ENCODE peak calls at places on chromosomes 11 and 22, in six cellular contexts. O, A, T, R, J and G are unnamed samples.

GRCh38 chr11:134399996-134400395 is 12.0 kb downstream of the B3GAT1 start:
- DNase-seq in J (no peak), T (no peak), R (no peak), A (no peak), O (no peak), G (no peak)

GRCh38 chr11:57473208-57473930 is 13.0 kb downstream of the RTN4RL2 start:
- DNase-seq in A (no peak), O (no peak), T (no peak), J (no peak), R (no peak), G (no peak)

GRCh38 chr11:118659956-118660645 is 19.3 kb downstream of the TREH start:
- DNase-seq in O (no peak), R (no peak), J (no peak), A (no peak), T (no peak), G (no peak)

GRCh38 chr11:133386262-133386661 is 146.0 kb downstream of the OPCML start:
- DNase-seq in T (no peak), J (peak; percentile 100), R (no peak), O (no peak), A (no peak), G (no peak)

GRCh38 chr22:25131198-25131887 is 68.3 kb upstream of the CRYBB3 start:
- DNase-seq in J (no peak), O (no peak), T (no peak), R (no peak), A (no peak), G (no peak)

GRCh38 chr11:10771457-10771856 is 20.4 kb downstream of the CTR9 start:
- DNase-seq in A (no peak), J (no peak), R (no peak), O (no peak), T (no peak), G (no peak)

GRCh38 chr11:73262851-73263495 is 9.2 kb upstream of the P2RY6 start:
- DNase-seq in T (no peak), R (no peak), J (no peak), A (no peak), O (no peak), G (peak; percentile 37)

GRCh38 chr11:36345084-36345511 is 49.0 kb downstream of the PRR5L start:
- DNase-seq in R (no peak), J (no peak), T (no peak), A (no peak), O (no peak), G (no peak)

GRCh38 chr22:22706253-22706940 is 62.0 kb downstream of the GGTLC2 start:
- DNase-seq in T (no peak), O (no peak), A (no peak), R (no peak), J (no peak), G (no peak)

GRCh38 chr22:43313497-43314474 is 29.4 kb downstream of the SCUBE1 start:
- DNase-seq in T (peak; percentile 61), A (peak; percentile 55), R (peak; percentile 85), J (no peak), O (peak; percentile 70), G (no peak)

GRCh38 chr11:113574586-113574985 is 99.4 kb upstream of the DRD2 start:
- DNase-seq in O (no peak), J (peak; percentile 74), R (no peak), T (no peak), A (no peak), G (no peak)

GRCh38 chr11:117684731-117685130 is 112.3 kb downstream of the DSCAML1 start:
- DNase-seq in R (no peak), J (no peak), T (no peak), O (no peak), A (no peak), G (no peak)

GRCh38 chr11:10379433-10379832 is 74.6 kb downstream of the ADM start:
- DNase-seq in R (no peak), O (no peak), T (no peak), A (peak; percentile 56), J (no peak), G (peak; percentile 87)

GRCh38 chr11:110852925-110853324 is 140.7 kb upstream of the ARHGAP20 start:
- DNase-seq in J (no peak), T (no peak), A (no peak), O (no peak), R (no peak), G (no peak)

GRCh38 chr11:57649826-57650738 is at the start of gene YPEL4:
- DNase-seq in T (peak; percentile 63), R (peak; percentile 79), J (peak; percentile 18), O (peak; percentile 46), A (peak; percentile 91), G (peak; percentile 45)

GRCh38 chr11:11813288-11813962 is 28.3 kb upstream of the USP47 start:
- DNase-seq in J (no peak), O (no peak), A (peak; percentile 90), R (peak; percentile 40), T (peak; percentile 58), G (peak; percentile 92)

GRCh38 chr11:18633256-18634139 is 644 bp downstream of the SPTY2D1 start:
- DNase-seq in T (no peak), J (no peak), A (no peak), O (no peak), R (no peak), G (peak; percentile 23)

GRCh38 chr11:79362821-79363220 is 78.0 kb downstream of the TENM4 start:
- DNase-seq in A (no peak), T (no peak), J (no peak), R (no peak), O (no peak), G (no peak)

GRCh38 chr11:63804259-63804658 is 9.0 kb upstream of the SPINDOC start:
- DNase-seq in J (no peak), R (no peak), A (no peak), T (peak; percentile 48), O (no peak), G (no peak)

GRCh38 chr11:83033367-83033766 is 38.3 kb downstream of the RAB30 start:
- DNase-seq in O (no peak), R (no peak), J (no peak), T (no peak), A (no peak), G (no peak)

GRCh38 chr22:38167988-38168407 is 13.6 kb downstream of the PLA2G6 start:
- DNase-seq in A (no peak), R (no peak), J (peak; percentile 32), T (no peak), O (peak; percentile 87), G (no peak)

GRCh38 chr11:79314906-79315689 is 125.7 kb downstream of the TENM4 start:
- DNase-seq in T (no peak), J (no peak), A (no peak), R (no peak), O (no peak), G (no peak)

GRCh38 chr11:60785806-60786361 is 751 bp downstream of the MS4A10 start:
- DNase-seq in T (no peak), A (peak; percentile 32), R (no peak), J (no peak), O (no peak), G (peak; percentile 60)

GRCh38 chr11:76788661-76789442 is 5.7 kb downstream of the TSKU start:
- DNase-seq in R (peak; percentile 21), O (peak; percentile 59), A (no peak), T (peak; percentile 79), J (no peak), G (no peak)

GRCh38 chr22:22943521-22944267 is 56.1 kb downstream of the IGLL5 start:
- DNase-seq in A (no peak), T (no peak), R (no peak), J (no peak), O (no peak), G (no peak)

GRCh38 chr11:79441159-79441875 is 487 bp upstream of the TENM4 start:
- DNase-seq in R (no peak), J (no peak), O (no peak), T (no peak), A (peak; percentile 61), G (peak; percentile 91)

GRCh38 chr11:84721561-84721961 is 905.6 kb downstream of the DLG2 start:
- DNase-seq in T (no peak), A (no peak), O (no peak), R (no peak), J (no peak), G (no peak)

GRCh38 chr11:47220401-47220821 is 5.6 kb downstream of the DDB2 start:
- DNase-seq in J (no peak), O (no peak), A (peak; percentile 21), T (no peak), R (no peak), G (peak; percentile 69)

GRCh38 chr22:38554281-38554680 is 15.7 kb downstream of the DMC1 start:
- DNase-seq in O (no peak), J (no peak), A (peak; percentile 79), T (no peak), R (no peak), G (peak; percentile 83)